ENCODE peak calls at places on chromosomes 12 and 14, in nine cellular contexts. B is HFFc6; T is SHP77; L is stimulated activated CD4-positive, alpha-beta T cell treated with anti-CD3 and anti-CD28 coated beads, Interleukin-1b, Interleukin-23, amount 100 ng/mL, for 4 hours; M is NCI-H1105 treated with DMSO at 0.1 percent for 48 hours; E is central memory CD4-positive, alpha-beta T cell; A is nephron progenitor cell; G is K562; K is cardiac fibroblast. Y is an unnamed sample.

GRCh38 chr12:44618960-44619359 is 257.2 kb downstream of the NELL2 start:
- DNase-seq in B (no peak), T (no peak), L (no peak), K (no peak), M (peak), G (no peak), A (no peak), E (no peak), Y (no peak)

GRCh38 chr12:118358607-118359540 is 13.8 kb downstream of the TAOK3 start:
- DNase-seq in E (no peak), B (no peak), K (peak), T (no peak), L (no peak), A (no peak), G (no peak), M (no peak), Y (no peak)

GRCh38 chr14:71529855-71530254 is 402.4 kb upstream of the RGS6 start:
- DNase-seq in M (no peak), B (no peak), G (no peak), T (no peak), A (no peak), L (no peak), K (peak), E (no peak), Y (peak)

GRCh38 chr14:54174437-54174836 is 217.8 kb upstream of the BMP4 start:
- DNase-seq in M (no peak), E (no peak), K (no peak), L (no peak), G (no peak), A (no peak), T (no peak), B (no peak), Y (no peak)

GRCh38 chr14:105495990-105496830 is 5.2 kb downstream of the TEDC1 start:
- DNase-seq in T (no peak), A (no peak), B (no peak), L (no peak), M (no peak), K (no peak), G (no peak), E (no peak), Y (no peak)

GRCh38 chr12:74719447-74719846 is 181.8 kb downstream of the ATXN7L3B start:
- DNase-seq in A (no peak), K (no peak), E (no peak), M (no peak), L (no peak), T (no peak), G (no peak), B (no peak), Y (no peak)

GRCh38 chr14:20627337-20628032 is 14.0 kb downstream of the OR6S1 start:
- DNase-seq in T (no peak), E (no peak), M (no peak), B (no peak), A (no peak), G (no peak), L (no peak), K (peak), Y (no peak)

GRCh38 chr14:73755434-73756014 is 41.3 kb upstream of the PNMA1 start:
- DNase-seq in T (no peak), K (no peak), M (no peak), B (no peak), G (peak), L (no peak), E (no peak), A (no peak), Y (no peak)

GRCh38 chr12:45543887-45544286 is 185.6 kb upstream of the ARID2 start:
- DNase-seq in T (peak), B (peak), L (peak), E (peak), G (peak), A (peak), K (peak), M (peak), Y (peak)

GRCh38 chr12:62963642-62964041 is 28.7 kb upstream of the PPM1H start:
- DNase-seq in G (no peak), A (no peak), E (no peak), L (no peak), B (no peak), M (no peak), T (no peak), K (no peak), Y (no peak)

GRCh38 chr12:20555771-20556170 is 139.4 kb upstream of the SLCO1C1 start:
- DNase-seq in K (no peak), G (no peak), T (no peak), E (no peak), L (no peak), B (no peak), M (no peak), A (no peak), Y (no peak)

GRCh38 chr12:120936197-120936596 is 32.0 kb upstream of the SPPL3 start:
- DNase-seq in L (no peak), B (no peak), M (no peak), T (no peak), K (no peak), G (no peak), A (no peak), E (no peak), Y (no peak)

GRCh38 chr12:50240792-50241114 is 42.6 kb downstream of the LIMA1 start:
- DNase-seq in B (no peak), L (no peak), A (no peak), K (peak), M (no peak), G (no peak), T (no peak), E (no peak), Y (no peak)

GRCh38 chr12:6697584-6698351 is 2.8 kb downstream of the PIANP start:
- DNase-seq in L (no peak), B (peak), G (peak), A (peak), E (no peak), T (no peak), K (peak), M (no peak), Y (peak)

GRCh38 chr12:52139579-52140062 is 52.2 kb downstream of the KRT80 start:
- DNase-seq in A (peak), T (peak), K (no peak), G (peak), M (peak), L (peak), B (peak), E (no peak), Y (peak)

GRCh38 chr12:64682572-64683277 is 72.4 kb downstream of the RASSF3 start:
- DNase-seq in B (no peak), L (no peak), T (peak), E (no peak), G (no peak), A (no peak), M (no peak), K (peak), Y (no peak)

GRCh38 chr12:84912191-84913142 is at the start of gene SLC6A15:
- DNase-seq in L (no peak), M (peak), K (peak), T (peak), B (no peak), G (no peak), E (no peak), A (peak), Y (peak)

GRCh38 chr12:6766651-6767300 is 613 bp downstream of the PTMS start:
- DNase-seq in M (peak), G (peak), E (peak), B (peak), A (peak), T (no peak), L (no peak), K (peak), Y (peak)

GRCh38 chr12:89072303-89073026 is 279.8 kb downstream of the DUSP6 start:
- DNase-seq in K (no peak), T (no peak), A (no peak), B (no peak), M (no peak), E (no peak), L (no peak), G (no peak), Y (no peak)

GRCh38 chr12:124273630-124274029 is 21.3 kb upstream of the RFLNA start:
- DNase-seq in K (peak), B (peak), G (peak), A (no peak), L (no peak), M (peak), E (no peak), T (peak), Y (peak)

GRCh38 chr12:49020441-49020840 is 1.9 kb upstream of the PRKAG1 start:
- DNase-seq in E (no peak), G (no peak), A (no peak), M (no peak), K (no peak), B (no peak), L (no peak), T (no peak), Y (no peak)

GRCh38 chr14:22981090-22982012 is 1.0 kb downstream of the AJUBA start:
- DNase-seq in L (no peak), A (peak), B (no peak), M (no peak), G (no peak), T (no peak), E (peak), K (no peak), Y (peak)

GRCh38 chr14:90201344-90201743 is 55.0 kb upstream of the PSMC1 start:
- DNase-seq in K (no peak), M (no peak), B (no peak), T (no peak), L (no peak), A (no peak), E (no peak), G (no peak), Y (no peak)

GRCh38 chr12:6322352-6322751 is 11.9 kb downstream of the PLEKHG6 start:
- DNase-seq in L (no peak), G (no peak), B (no peak), E (no peak), K (no peak), A (no peak), M (no peak), T (no peak), Y (no peak)

GRCh38 chr14:106811167-106811566 is 1284.8 kb downstream of the TMEM121 start:
- DNase-seq in M (no peak), T (no peak), L (no peak), E (no peak), A (no peak), B (no peak), K (no peak), G (no peak), Y (no peak)

GRCh38 chr14:95713596-95714371 is at the start of gene TCL1A:
- DNase-seq in B (no peak), E (no peak), K (no peak), G (peak), L (no peak), M (no peak), T (no peak), A (no peak), Y (no peak)

GRCh38 chr14:87866116-87866515 is 126.9 kb downstream of the GALC start:
- DNase-seq in M (no peak), K (no peak), T (no peak), B (no peak), E (no peak), G (no peak), A (no peak), L (no peak), Y (no peak)

Y was measured in hepatic stellate cell.